ENCODE peak calls at places on chromosomes 2 and 18, in five cellular contexts. O is breast epithelium, N is tibial nerve, K is AG10803, B is brain microvascular endothelial cell. L is an unnamed sample.

GRCh38 chr2:73128841-73129535 is 16.2 kb upstream of the RAB11FIP5 start:
- DNase-seq in N (no peak), O (no peak), K (no peak), B (no peak), L (no peak)

GRCh38 chr18:79890638-79891037 is 60.8 kb downstream of the SLC66A2 start:
- DNase-seq in B (no peak), N (no peak), O (no peak), K (no peak), L (no peak)

GRCh38 chr2:60306231-60306861 is 247.1 kb downstream of the BCL11A start:
- DNase-seq in N (no peak), O (no peak), K (no peak), B (no peak), L (no peak)

GRCh38 chr2:23940262-23940975 is at the start of gene UBXN2A:
- DNase-seq in N (peak; percentile 58), B (peak; percentile 50), K (peak; percentile 74), O (peak; percentile 63), L (peak; percentile 89)

GRCh38 chr2:230974096-230974913 is 21.6 kb upstream of the SPATA3 start:
- DNase-seq in N (no peak), K (peak; percentile 62), O (no peak), B (peak; percentile 92), L (peak; percentile 84)

GRCh38 chr2:77977486-77978063 is 455.4 kb upstream of the LRRTM4 start:
- DNase-seq in K (no peak), O (no peak), N (no peak), B (no peak), L (no peak)

GRCh38 chr2:126655066-126655465 is 892 bp upstream of the GYPC start:
- DNase-seq in K (no peak), B (no peak), N (no peak), O (no peak), L (no peak)

GRCh38 chr2:212940816-212941215 is 210.6 kb downstream of the IKZF2 start:
- DNase-seq in K (peak; percentile 44), N (no peak), O (peak; percentile 66), B (peak; percentile 24), L (no peak)

GRCh38 chr2:85245891-85246290 is 81.9 kb downstream of the TGOLN2 start:
- DNase-seq in O (no peak), N (no peak), K (peak; percentile 79), B (no peak), L (no peak)

GRCh38 chr2:14516844-14517243 is 115.7 kb upstream of the LRATD1 start:
- DNase-seq in O (no peak), N (no peak), K (peak; percentile 96), B (peak; percentile 27), L (peak; percentile 13)

GRCh38 chr2:240640939-240641338 is 15.7 kb downstream of the GPR35 start:
- DNase-seq in N (no peak), O (no peak), K (peak; percentile 21), B (no peak), L (no peak)

GRCh38 chr2:9970386-9971044 is 19.0 kb downstream of the GRHL1 start:
- DNase-seq in B (no peak), K (peak; percentile 16), O (no peak), N (no peak), L (no peak)

GRCh38 chr2:28325567-28326468 is 66.8 kb upstream of the FOSL2 start:
- DNase-seq in O (no peak), K (no peak), B (no peak), N (no peak), L (peak; percentile 60)

GRCh38 chr2:192026716-192027109 is 168.0 kb downstream of the TMEFF2 start:
- DNase-seq in B (no peak), N (no peak), O (no peak), K (no peak), L (no peak)

GRCh38 chr2:192026064-192026715 is 168.5 kb downstream of the TMEFF2 start:
- DNase-seq in O (no peak), N (no peak), K (peak; percentile 8), B (no peak), L (no peak)

GRCh38 chr2:192030289-192030688 is 164.4 kb downstream of the TMEFF2 start:
- DNase-seq in K (peak; percentile 36), N (no peak), O (no peak), B (peak; percentile 26), L (no peak)

GRCh38 chr2:192025607-192026006 is 169.1 kb downstream of the TMEFF2 start:
- DNase-seq in B (no peak), N (no peak), K (no peak), O (no peak), L (no peak)

GRCh38 chr2:192029089-192029488 is 165.6 kb downstream of the TMEFF2 start:
- DNase-seq in O (no peak), K (no peak), B (peak; percentile 21), N (no peak), L (no peak)
- TF ChIP-seq CTCF in O (no peak), K (peak; percentile 16), B (peak; percentile 60), N (no peak), L (no peak)

GRCh38 chr18:5106730-5107129 is 90.3 kb downstream of the AKAIN1 start:
- DNase-seq in N (no peak), B (no peak), K (no peak), O (no peak), L (no peak)
- TF ChIP-seq CTCF in N (no peak), B (no peak), K (no peak), O (no peak), L (peak; percentile 19)

DNA sequence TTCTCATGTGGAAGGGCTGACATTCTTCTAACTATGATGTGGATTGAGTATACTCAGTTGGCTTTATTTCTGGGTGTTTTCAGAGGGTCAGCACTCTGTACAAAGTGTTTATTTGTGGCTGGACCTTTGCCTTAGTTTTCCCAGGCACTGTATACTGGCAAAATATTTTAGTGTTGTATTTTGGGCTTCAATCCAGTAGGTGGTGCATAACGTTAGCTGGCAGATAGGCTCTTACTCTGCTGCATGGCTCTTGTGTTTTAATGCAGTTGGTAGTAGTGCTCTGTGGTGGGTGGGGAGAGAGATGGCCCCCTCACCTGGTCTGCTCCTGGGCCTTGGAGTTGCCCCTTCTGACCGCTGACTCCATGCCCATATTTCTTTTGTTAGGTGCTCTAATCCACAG is 75.6 kb upstream of the REG3A start:
- DNase-seq in K (no peak), N (no peak), B (no peak), O (no peak), L (no peak)
- TF ChIP-seq CTCF in K (no peak), N (no peak), B (no peak), O (no peak), L (no peak)

DNA sequence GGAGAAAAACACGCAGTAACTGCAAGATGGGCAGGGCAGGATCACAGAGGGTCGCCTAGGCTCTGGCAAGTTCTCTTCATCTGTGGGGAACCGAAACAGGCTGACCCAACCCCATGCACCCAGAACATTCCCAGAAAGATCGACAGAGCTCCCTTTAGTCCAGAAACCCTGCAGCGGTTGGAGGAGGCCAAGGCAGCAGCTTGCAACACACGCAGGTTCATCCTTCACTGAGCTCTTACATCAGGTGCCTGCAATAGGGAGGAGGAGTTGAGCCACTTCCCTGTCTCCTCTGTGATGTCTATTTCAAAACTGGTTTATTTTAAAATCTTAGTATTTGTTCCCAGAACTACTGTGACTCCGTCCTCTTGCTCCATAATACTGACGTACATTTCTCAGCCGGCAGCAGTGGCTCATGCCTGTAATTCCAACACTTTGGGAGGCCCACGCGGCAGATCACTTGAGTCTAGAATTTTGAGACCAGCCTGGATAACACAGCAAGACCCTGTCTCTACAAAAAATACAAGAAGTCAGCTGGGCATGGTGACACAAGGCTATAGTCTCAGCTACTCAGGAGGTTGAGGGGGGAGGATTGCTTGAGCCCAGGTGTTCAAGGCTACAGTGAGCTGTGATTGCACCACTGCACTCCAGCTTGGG is 11.5 kb upstream of the SLC11A1 start:
- DNase-seq in K (peak; percentile 67), B (no peak), N (no peak), O (no peak), L (no peak)
- TF ChIP-seq CTCF in K (no peak), B (no peak), N (no peak), O (no peak), L (no peak)

GRCh38 chr18:33830210-33830609 is 252.2 kb downstream of the ASXL3 start:
- DNase-seq in B (no peak), K (no peak), N (no peak), O (no peak), L (no peak)

GRCh38 chr18:33837191-33837590 is 259.2 kb downstream of the ASXL3 start:
- DNase-seq in N (no peak), B (no peak), O (no peak), K (no peak), L (no peak)

GRCh38 chr18:33835419-33835818 is 257.4 kb downstream of the ASXL3 start:
- DNase-seq in N (no peak), K (no peak), B (no peak), O (no peak), L (no peak)

GRCh38 chr18:33831424-33831823 is 253.4 kb downstream of the ASXL3 start:
- DNase-seq in N (no peak), B (no peak), K (no peak), O (no peak), L (no peak)

DNA sequence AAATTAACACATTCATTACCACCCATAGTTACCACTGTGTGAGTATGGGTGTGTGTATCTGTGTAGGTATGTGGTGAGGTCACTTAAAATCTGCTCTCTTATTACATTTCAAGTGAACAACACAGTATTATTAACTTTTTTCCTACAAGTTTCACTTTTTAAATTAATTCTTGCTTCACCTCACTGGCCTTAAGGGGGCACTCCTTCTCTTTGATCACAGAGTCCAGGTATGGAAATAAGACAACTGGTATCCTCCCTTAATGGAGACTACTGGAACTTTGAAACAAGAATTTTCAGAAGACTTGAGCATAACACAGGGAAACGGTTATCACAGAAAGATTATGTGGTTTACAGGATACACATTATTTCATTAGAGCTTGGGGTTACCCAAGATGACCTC is 255.8 kb downstream of the ASXL3 start:
- DNase-seq in O (no peak), B (no peak), N (no peak), K (no peak), L (no peak)
- TF ChIP-seq CTCF in O (no peak), B (peak; percentile 14), N (no peak), K (no peak), L (no peak)

L was measured in GM10248.